ENCODE peak calls at places on chromosomes 6 and 20, in five cellular contexts. Z is epithelial cell of esophagus, I is AG04449, M is PC-9, O is heart right ventricle. A is an unnamed sample.

GRCh38 chr6:128007658-128008057 is 106.8 kb upstream of the THEMIS start:
- DNase-seq in Z (no peak), I (no peak), M (no peak), O (no peak), A (no peak)

GRCh38 chr20:52305843-52306242 is 114.3 kb upstream of the ZFP64 start:
- DNase-seq in Z (no peak), I (no peak), M (no peak), O (no peak), A (no peak)

GRCh38 chr20:22791877-22792525 is 207.6 kb upstream of the FOXA2 start:
- DNase-seq in Z (peak; percentile 86), I (no peak), M (peak; percentile 57), O (no peak), A (no peak)

GRCh38 chr6:138160329-138161117 is 1.2 kb upstream of the ARFGEF3 start:
- DNase-seq in Z (no peak), I (no peak), M (no peak), O (no peak), A (no peak)

GRCh38 chr20:53834044-53834442 is 236.4 kb downstream of the BCAS1 start:
- DNase-seq in Z (no peak), I (no peak), M (peak; percentile 6), O (no peak), A (peak; percentile 16)

GRCh38 chr20:46468508-46468907 is 44.9 kb downstream of the ZNF334 start:
- DNase-seq in Z (no peak), I (no peak), M (no peak), O (no peak), A (no peak)

GRCh38 chr20:7180261-7181045 is 413.0 kb downstream of the BMP2 start:
- DNase-seq in Z (peak; percentile 93), I (no peak), M (no peak), O (no peak), A (no peak)

GRCh38 chr6:151313060-151313459 is 73.3 kb downstream of the AKAP12 start:
- DNase-seq in Z (no peak), I (no peak), M (no peak), O (no peak), A (no peak)

GRCh38 chr6:101779051-101779844 is 385.7 kb downstream of the GRIK2 start:
- DNase-seq in Z (peak; percentile 85), I (no peak), M (no peak), O (no peak), A (no peak)

GRCh38 chr6:30067460-30068139 is 602 bp downstream of the PPP1R11 start:
- DNase-seq in Z (no peak), I (no peak), M (no peak), O (no peak), A (no peak)

GRCh38 chr6:153787341-153787606 is 251.8 kb upstream of the OPRM1 start:
- DNase-seq in Z (no peak), I (no peak), M (no peak), O (no peak), A (no peak)

GRCh38 chr20:9775176-9775575 is 63.7 kb downstream of the PAK5 start:
- DNase-seq in Z (no peak), I (no peak), M (no peak), O (no peak), A (no peak)

GRCh38 chr20:59836768-59837167 is 96.7 kb downstream of the SYCP2 start:
- DNase-seq in Z (peak; percentile 35), I (no peak), M (no peak), O (no peak), A (no peak)

GRCh38 chr6:63897459-63897858 is 261.9 kb downstream of the PHF3 start:
- DNase-seq in Z (no peak), I (no peak), M (no peak), O (no peak), A (no peak)

GRCh38 chr6:22958677-22959076 is 389.3 kb downstream of the HDGFL1 start:
- DNase-seq in Z (no peak), I (no peak), M (no peak), O (no peak), A (no peak)

GRCh38 chr6:128899651-128900050 is 16.7 kb downstream of the LAMA2 start:
- DNase-seq in Z (no peak), I (peak; percentile 19), M (no peak), O (no peak), A (no peak)

GRCh38 chr6:27791182-27791939 is 120.8 kb downstream of the OR2B2 start:
- DNase-seq in Z (peak; percentile 84), I (peak; percentile 53), M (peak; percentile 62), O (peak; percentile 64), A (peak; percentile 80)

GRCh38 chr20:63705232-63706026 is 2.3 kb downstream of the ARFRP1 start:
- DNase-seq in Z (no peak), I (no peak), M (no peak), O (no peak), A (no peak)

GRCh38 chr6:141641951-141642350 is 490.8 kb upstream of the GJE1 start:
- DNase-seq in Z (no peak), I (no peak), M (no peak), O (no peak), A (no peak)

GRCh38 chr6:141635621-141636020 is 497.1 kb upstream of the GJE1 start:
- DNase-seq in Z (no peak), I (no peak), M (no peak), O (no peak), A (no peak)

GRCh38 chr6:141641406-141641805 is 491.3 kb upstream of the GJE1 start:
- DNase-seq in Z (no peak), I (no peak), M (no peak), O (no peak), A (no peak)
- TF ChIP-seq CTCF in Z (no peak), I (no peak), M (peak; percentile 25), O (no peak), A (no peak)

GRCh38 chr6:52551483-52552277 is 25.2 kb downstream of the TRAM2 start:
- DNase-seq in Z (peak; percentile 74), I (no peak), M (peak; percentile 68), O (peak; percentile 69), A (no peak)
- H3K4me3 ChIP-seq in Z (no peak overlapping the region), I (no peak overlapping the region), M (no peak overlapping the region), O (no peak overlapping the region), A (no peak overlapping the region)

GRCh38 chr6:126550323-126550722 is 210.4 kb downstream of the CENPW start:
- DNase-seq in Z (no peak), I (no peak), M (no peak), O (no peak), A (no peak)
- TF ChIP-seq CTCF in Z (no peak), I (no peak), M (no peak), O (no peak), A (peak; percentile 20)

DNA sequence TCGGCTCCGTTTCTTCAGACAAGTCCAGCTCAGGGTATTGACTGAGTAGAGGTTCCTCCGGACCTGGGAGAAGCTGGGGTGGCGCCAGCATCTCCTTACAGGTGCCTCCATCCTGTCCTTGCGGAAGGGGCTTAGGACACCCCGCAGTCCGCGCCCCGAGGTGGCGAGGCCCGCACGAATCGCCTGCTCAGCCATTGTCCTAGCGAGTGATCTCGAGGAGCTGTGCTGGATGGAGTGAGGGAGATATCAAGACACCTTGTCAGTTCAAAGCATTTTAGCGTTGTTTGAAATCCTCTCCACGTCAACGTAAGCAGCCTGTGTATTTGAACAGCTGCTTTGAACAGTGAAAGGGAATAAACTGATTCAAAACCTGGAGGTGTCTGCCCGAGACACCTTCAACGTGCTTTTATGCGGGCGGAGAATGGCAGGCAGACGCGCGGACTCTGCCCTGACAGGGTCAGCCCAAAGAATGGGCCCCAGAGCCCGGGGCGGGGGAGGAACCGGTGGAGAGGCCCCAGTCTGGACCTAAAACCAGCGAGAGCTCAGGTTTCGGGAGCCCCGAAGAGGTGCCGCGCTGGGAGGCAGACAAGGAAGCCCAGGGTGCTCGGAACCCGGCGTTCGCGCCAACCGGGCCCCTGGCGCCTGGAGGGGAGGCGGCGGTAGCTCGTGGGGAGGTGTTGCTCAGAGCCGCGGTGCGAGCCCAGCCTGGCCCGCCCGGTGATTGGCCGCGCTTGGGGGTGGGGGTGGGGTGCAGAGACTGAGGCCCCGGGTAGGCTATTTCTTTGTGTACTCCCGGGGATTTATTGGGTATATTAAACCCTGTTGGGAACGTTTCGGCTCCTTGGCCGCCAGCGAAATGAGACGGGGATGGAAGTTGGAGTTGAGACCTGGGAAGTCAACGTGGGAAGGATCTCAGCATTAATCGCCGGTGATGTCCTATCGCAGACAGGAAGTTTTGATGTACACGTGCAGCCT is 3.0 kb upstream of the POU3F2 start:
- DNase-seq in Z (no peak), I (no peak), M (no peak), O (no peak), A (no peak)
- H3K4me3 ChIP-seq in Z (no peak overlapping the region), I (no peak overlapping the region), M (no peak overlapping the region), O (no peak overlapping the region), A (no peak overlapping the region)

DNA sequence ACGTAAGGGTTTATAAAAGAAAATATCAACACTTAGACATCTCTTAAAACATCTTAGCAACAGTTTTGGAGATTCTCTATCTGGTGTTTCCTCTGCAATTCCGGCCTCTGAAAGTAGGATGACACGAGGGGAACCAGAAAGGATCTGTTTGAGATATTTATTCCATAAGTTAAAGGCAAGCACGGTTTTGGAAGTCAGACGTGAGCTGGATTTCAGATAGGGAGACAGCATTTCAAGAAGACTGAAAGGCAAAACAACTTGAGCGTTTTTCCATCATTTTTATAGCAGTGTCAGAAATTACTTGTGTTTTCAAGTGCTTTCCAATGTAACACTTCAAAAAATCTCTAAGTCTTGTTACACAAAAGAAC is 52.9 kb upstream of the BTN3A2 start:
- DNase-seq in Z (no peak), I (no peak), M (no peak), O (no peak), A (no peak)
- TF ChIP-seq CTCF in Z (peak; percentile 17), I (no peak), M (no peak), O (no peak), A (no peak)

GRCh38 chr20:13625241-13625981 is 13.3 kb downstream of the TASP1 start:
- DNase-seq in Z (no peak), I (no peak), M (no peak), O (no peak), A (no peak)

DNA sequence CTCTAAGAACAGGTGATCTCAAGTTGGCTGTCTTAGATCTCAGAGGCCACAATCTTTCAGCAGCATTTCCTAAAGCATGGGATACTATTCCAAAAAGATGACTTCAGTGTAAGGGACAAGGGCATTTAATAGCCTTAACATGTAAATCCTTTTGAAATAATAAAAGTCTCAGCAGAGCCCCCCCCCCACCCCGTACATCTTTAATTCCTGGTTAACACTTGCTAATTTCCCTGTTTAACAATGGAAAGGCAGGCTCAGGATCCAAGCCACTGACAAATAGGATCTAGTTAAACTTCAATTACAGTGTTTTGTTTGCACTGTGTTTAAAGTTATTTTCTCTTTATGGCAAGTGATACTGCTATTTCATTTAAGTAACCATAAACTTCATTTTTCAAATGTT is 12.0 kb downstream of the TASP1 start:
- DNase-seq in Z (no peak), I (no peak), M (no peak), O (no peak), A (no peak)
- H3K4me3 ChIP-seq in Z (no peak overlapping the region), I (no peak overlapping the region), M (no peak overlapping the region), O (no peak overlapping the region), A (no peak overlapping the region)

GRCh38 chr20:47679462-47679861 is 105.8 kb downstream of the SULF2 start:
- DNase-seq in Z (no peak), I (no peak), M (no peak), O (no peak), A (no peak)

GRCh38 chr20:47681977-47682812 is 103.1 kb downstream of the SULF2 start:
- DNase-seq in Z (no peak), I (no peak), M (no peak), O (peak; percentile 80), A (no peak)

GRCh38 chr20:47680804-47681529 is 104.3 kb downstream of the SULF2 start:
- DNase-seq in Z (no peak), I (no peak), M (no peak), O (no peak), A (no peak)

GRCh38 chr20:47684306-47685080 is 100.8 kb downstream of the SULF2 start:
- DNase-seq in Z (no peak), I (no peak), M (no peak), O (no peak), A (no peak)

GRCh38 chr20:47682916-47683315 is 102.4 kb downstream of the SULF2 start:
- DNase-seq in Z (no peak), I (no peak), M (no peak), O (no peak), A (no peak)
- TF ChIP-seq CTCF in Z (no peak), I (no peak), M (no peak), O (no peak), A (no peak)

A was measured in HFF-Myc.